ENCODE peak calls at places on chromosomes 6 and 20, in seven cellular contexts. One of them, this sample, is unnamed.
A peak's percentile ranks its signal among the peaks of the same experiment; 100 is the strongest.

GRCh38 chr20:24109008-24109407 is 120.4 kb upstream of the GGTLC1 start:
- DNase-seq in IMR-90: no peak
- DNase-seq in thyroid gland: no peak
- DNase-seq in MM.1S: no peak
- DNase-seq in keratinocyte: no peak
- DNase-seq in mucosa of descending colon: no peak
- DNase-seq in body of pancreas: no peak
- DNase-seq in this sample: no peak

GRCh38 chr20:38609828-38610227 is 8.2 kb downstream of the ARHGAP40 start:
- DNase-seq in mucosa of descending colon: no peak
- DNase-seq in IMR-90: no peak
- DNase-seq in body of pancreas: no peak
- DNase-seq in MM.1S: no peak
- DNase-seq in thyroid gland: no peak
- DNase-seq in keratinocyte: no peak
- DNase-seq in this sample: no peak

GRCh38 chr6:89134723-89135122 is 11.1 kb upstream of the PM20D2 start:
- DNase-seq in MM.1S: no peak
- DNase-seq in mucosa of descending colon: no peak
- DNase-seq in IMR-90: no peak
- DNase-seq in keratinocyte: no peak
- DNase-seq in thyroid gland: no peak
- DNase-seq in body of pancreas: no peak
- DNase-seq in this sample: no peak

GRCh38 chr6:22621701-22622100 is 52.3 kb downstream of the HDGFL1 start:
- DNase-seq in MM.1S: no peak
- DNase-seq in keratinocyte: no peak
- DNase-seq in IMR-90: no peak
- DNase-seq in thyroid gland: no peak
- DNase-seq in mucosa of descending colon: no peak
- DNase-seq in body of pancreas: no peak
- DNase-seq in this sample: no peak

GRCh38 chr6:157222201-157222981 is 100.9 kb downstream of the TMEM242 start:
- DNase-seq in keratinocyte: no peak
- DNase-seq in body of pancreas: no peak
- DNase-seq in thyroid gland: no peak
- DNase-seq in mucosa of descending colon: no peak
- DNase-seq in IMR-90: no peak
- DNase-seq in MM.1S: no peak
- DNase-seq in this sample: no peak

GRCh38 chr6:157644043-157644810 is 178.8 kb upstream of the SNX9 start:
- DNase-seq in keratinocyte: no peak
- DNase-seq in thyroid gland: peak; percentile 49
- DNase-seq in MM.1S: no peak
- DNase-seq in IMR-90: no peak
- DNase-seq in mucosa of descending colon: no peak
- DNase-seq in body of pancreas: no peak
- DNase-seq in this sample: no peak

GRCh38 chr6:30206799-30207618 is 6.2 kb downstream of the TRIM26 start:
- DNase-seq in thyroid gland: peak; percentile 75
- DNase-seq in keratinocyte: no peak
- DNase-seq in IMR-90: peak; percentile 20
- DNase-seq in MM.1S: no peak
- DNase-seq in mucosa of descending colon: peak; percentile 26
- DNase-seq in body of pancreas: peak; percentile 23
- DNase-seq in this sample: peak; percentile 68

GRCh38 chr6:123838612-123839279 is 35.1 kb downstream of the NKAIN2 start:
- DNase-seq in MM.1S: no peak
- DNase-seq in keratinocyte: no peak
- DNase-seq in mucosa of descending colon: no peak
- DNase-seq in IMR-90: no peak
- DNase-seq in thyroid gland: peak; percentile 2
- DNase-seq in body of pancreas: no peak
- DNase-seq in this sample: no peak

GRCh38 chr6:62400521-62401259 is 114.7 kb upstream of the KHDRBS2 start:
- DNase-seq in MM.1S: no peak
- DNase-seq in keratinocyte: no peak
- DNase-seq in mucosa of descending colon: no peak
- DNase-seq in IMR-90: no peak
- DNase-seq in body of pancreas: no peak
- DNase-seq in thyroid gland: no peak
- DNase-seq in this sample: no peak

GRCh38 chr6:145783796-145784195 is 30.8 kb downstream of the FBXO30 start:
- DNase-seq in keratinocyte: no peak
- DNase-seq in body of pancreas: no peak
- DNase-seq in IMR-90: no peak
- DNase-seq in MM.1S: no peak
- DNase-seq in thyroid gland: no peak
- DNase-seq in mucosa of descending colon: no peak
- DNase-seq in this sample: no peak

GRCh38 chr20:47360489-47361267 is 4.2 kb upstream of the ZMYND8 start:
- DNase-seq in keratinocyte: no peak
- DNase-seq in mucosa of descending colon: peak; percentile 76
- DNase-seq in MM.1S: no peak
- DNase-seq in body of pancreas: peak; percentile 83
- DNase-seq in thyroid gland: peak; percentile 93
- DNase-seq in IMR-90: peak; percentile 98
- DNase-seq in this sample: peak; percentile 95

GRCh38 chr6:148343028-148343374 is 363 bp downstream of the SASH1 start:
- DNase-seq in IMR-90: no peak
- DNase-seq in body of pancreas: no peak
- DNase-seq in MM.1S: no peak
- DNase-seq in thyroid gland: peak; percentile 40
- DNase-seq in mucosa of descending colon: peak; percentile 32
- DNase-seq in keratinocyte: no peak
- DNase-seq in this sample: no peak

GRCh38 chr20:63473555-63474449 is 1.3 kb upstream of the KCNQ2 start:
- DNase-seq in thyroid gland: no peak
- DNase-seq in mucosa of descending colon: no peak
- DNase-seq in body of pancreas: no peak
- DNase-seq in keratinocyte: no peak
- DNase-seq in MM.1S: no peak
- DNase-seq in IMR-90: no peak
- DNase-seq in this sample: no peak

GRCh38 chr6:136958168-136958567 is 36.1 kb downstream of the SLC35D3 start:
- DNase-seq in body of pancreas: no peak
- DNase-seq in thyroid gland: no peak
- DNase-seq in MM.1S: no peak
- DNase-seq in keratinocyte: no peak
- DNase-seq in IMR-90: no peak
- DNase-seq in mucosa of descending colon: no peak
- DNase-seq in this sample: no peak

GRCh38 chr20:51802170-51802745 is at the start of gene SALL4:
- DNase-seq in IMR-90: no peak
- DNase-seq in body of pancreas: peak; percentile 57
- DNase-seq in keratinocyte: no peak
- DNase-seq in thyroid gland: no peak
- DNase-seq in MM.1S: no peak
- DNase-seq in mucosa of descending colon: no peak
- DNase-seq in this sample: peak; percentile 19

GRCh38 chr6:165686966-165687365 is 23.9 kb upstream of the PDE10A start:
- DNase-seq in mucosa of descending colon: no peak
- DNase-seq in keratinocyte: no peak
- DNase-seq in thyroid gland: no peak
- DNase-seq in MM.1S: no peak
- DNase-seq in IMR-90: no peak
- DNase-seq in body of pancreas: no peak
- DNase-seq in this sample: no peak

GRCh38 chr20:53655909-53656652 is 62.4 kb upstream of the ZNF217 start:
- DNase-seq in body of pancreas: no peak
- DNase-seq in thyroid gland: no peak
- DNase-seq in IMR-90: peak; percentile 65
- DNase-seq in MM.1S: peak; percentile 43
- DNase-seq in mucosa of descending colon: no peak
- DNase-seq in keratinocyte: no peak
- DNase-seq in this sample: peak; percentile 29

GRCh38 chr6:45759134-45759849 is 256.4 kb downstream of the CLIC5 start:
- DNase-seq in body of pancreas: no peak
- DNase-seq in keratinocyte: no peak
- DNase-seq in thyroid gland: no peak
- DNase-seq in mucosa of descending colon: no peak
- DNase-seq in IMR-90: no peak
- DNase-seq in MM.1S: no peak
- DNase-seq in this sample: no peak

GRCh38 chr6:43738267-43738676 is 31.7 kb upstream of the VEGFA start:
- DNase-seq in mucosa of descending colon: no peak
- DNase-seq in keratinocyte: no peak
- DNase-seq in MM.1S: no peak
- DNase-seq in body of pancreas: no peak
- DNase-seq in IMR-90: no peak
- DNase-seq in thyroid gland: no peak
- DNase-seq in this sample: no peak

GRCh38 chr6:79076160-79076559 is 1.9 kb downstream of the PHIP start:
- DNase-seq in thyroid gland: no peak
- DNase-seq in body of pancreas: no peak
- DNase-seq in MM.1S: no peak
- DNase-seq in mucosa of descending colon: peak; percentile 16
- DNase-seq in IMR-90: peak; percentile 5
- DNase-seq in keratinocyte: no peak
- DNase-seq in this sample: peak; percentile 14
- H3K4me3 ChIP-seq in thyroid gland: peak overlapping the region; percentile 48
- H3K4me3 ChIP-seq in body of pancreas: no peak overlapping the region
- H3K4me3 ChIP-seq in MM.1S: peak overlapping the region; percentile 68
- H3K4me3 ChIP-seq in mucosa of descending colon: no peak overlapping the region
- H3K4me3 ChIP-seq in IMR-90: peak overlapping the region; percentile 48
- H3K4me3 ChIP-seq in keratinocyte: peak overlapping the region; percentile 91
- H3K4me3 ChIP-seq in this sample: peak overlapping the region; percentile 79

GRCh38 chr6:108163644-108164536 is 1.9 kb upstream of the NR2E1 start:
- DNase-seq in keratinocyte: no peak
- DNase-seq in thyroid gland: no peak
- DNase-seq in IMR-90: no peak
- DNase-seq in mucosa of descending colon: no peak
- DNase-seq in body of pancreas: no peak
- DNase-seq in MM.1S: no peak
- DNase-seq in this sample: no peak

GRCh38 chr6:108164815-108165706 is 761 bp upstream of the NR2E1 start:
- DNase-seq in mucosa of descending colon: no peak
- DNase-seq in IMR-90: no peak
- DNase-seq in keratinocyte: no peak
- DNase-seq in MM.1S: no peak
- DNase-seq in body of pancreas: no peak
- DNase-seq in thyroid gland: no peak
- DNase-seq in this sample: no peak

GRCh38 chr6:108161724-108162282 is 4.0 kb upstream of the NR2E1 start:
- DNase-seq in thyroid gland: no peak
- DNase-seq in IMR-90: no peak
- DNase-seq in mucosa of descending colon: no peak
- DNase-seq in MM.1S: no peak
- DNase-seq in keratinocyte: no peak
- DNase-seq in body of pancreas: no peak
- DNase-seq in this sample: no peak

GRCh38 chr6:108164537-108164814 is 1.3 kb upstream of the NR2E1 start:
- DNase-seq in MM.1S: no peak
- DNase-seq in keratinocyte: no peak
- DNase-seq in mucosa of descending colon: no peak
- DNase-seq in thyroid gland: no peak
- DNase-seq in body of pancreas: no peak
- DNase-seq in IMR-90: no peak
- DNase-seq in this sample: no peak

GRCh38 chr6:108163267-108163643 is 2.6 kb upstream of the NR2E1 start:
- DNase-seq in body of pancreas: no peak
- DNase-seq in IMR-90: no peak
- DNase-seq in mucosa of descending colon: no peak
- DNase-seq in thyroid gland: no peak
- DNase-seq in keratinocyte: peak; percentile 52
- DNase-seq in MM.1S: no peak
- DNase-seq in this sample: no peak
- TF ChIP-seq CTCF in body of pancreas: no peak
- TF ChIP-seq CTCF in IMR-90: no peak
- TF ChIP-seq CTCF in mucosa of descending colon: no peak
- TF ChIP-seq CTCF in thyroid gland: no peak
- TF ChIP-seq CTCF in keratinocyte: peak; percentile 42
- TF ChIP-seq CTCF in MM.1S: no peak
- TF ChIP-seq CTCF in this sample: no peak

GRCh38 chr20:21507275-21508229 is 6.3 kb downstream of the NKX2-2 start:
- DNase-seq in keratinocyte: no peak
- DNase-seq in mucosa of descending colon: no peak
- DNase-seq in MM.1S: no peak
- DNase-seq in IMR-90: no peak
- DNase-seq in thyroid gland: no peak
- DNase-seq in body of pancreas: no peak
- DNase-seq in this sample: no peak

GRCh38 chr20:21505810-21506530 is 7.9 kb downstream of the NKX2-2 start:
- DNase-seq in IMR-90: peak; percentile 20
- DNase-seq in thyroid gland: peak; percentile 57
- DNase-seq in MM.1S: peak; percentile 66
- DNase-seq in mucosa of descending colon: peak; percentile 63
- DNase-seq in body of pancreas: peak; percentile 57
- DNase-seq in keratinocyte: no peak
- DNase-seq in this sample: peak; percentile 51

GRCh38 chr20:21504323-21504722 is 9.5 kb downstream of the NKX2-2 start:
- DNase-seq in thyroid gland: no peak
- DNase-seq in body of pancreas: no peak
- DNase-seq in MM.1S: no peak
- DNase-seq in IMR-90: no peak
- DNase-seq in keratinocyte: no peak
- DNase-seq in mucosa of descending colon: no peak
- DNase-seq in this sample: no peak

GRCh38 chr20:21503345-21503744 is 10.5 kb downstream of the NKX2-2 start:
- DNase-seq in mucosa of descending colon: no peak
- DNase-seq in body of pancreas: no peak
- DNase-seq in MM.1S: peak; percentile 96
- DNase-seq in thyroid gland: no peak
- DNase-seq in IMR-90: peak; percentile 14
- DNase-seq in keratinocyte: no peak
- DNase-seq in this sample: no peak

DNA sequence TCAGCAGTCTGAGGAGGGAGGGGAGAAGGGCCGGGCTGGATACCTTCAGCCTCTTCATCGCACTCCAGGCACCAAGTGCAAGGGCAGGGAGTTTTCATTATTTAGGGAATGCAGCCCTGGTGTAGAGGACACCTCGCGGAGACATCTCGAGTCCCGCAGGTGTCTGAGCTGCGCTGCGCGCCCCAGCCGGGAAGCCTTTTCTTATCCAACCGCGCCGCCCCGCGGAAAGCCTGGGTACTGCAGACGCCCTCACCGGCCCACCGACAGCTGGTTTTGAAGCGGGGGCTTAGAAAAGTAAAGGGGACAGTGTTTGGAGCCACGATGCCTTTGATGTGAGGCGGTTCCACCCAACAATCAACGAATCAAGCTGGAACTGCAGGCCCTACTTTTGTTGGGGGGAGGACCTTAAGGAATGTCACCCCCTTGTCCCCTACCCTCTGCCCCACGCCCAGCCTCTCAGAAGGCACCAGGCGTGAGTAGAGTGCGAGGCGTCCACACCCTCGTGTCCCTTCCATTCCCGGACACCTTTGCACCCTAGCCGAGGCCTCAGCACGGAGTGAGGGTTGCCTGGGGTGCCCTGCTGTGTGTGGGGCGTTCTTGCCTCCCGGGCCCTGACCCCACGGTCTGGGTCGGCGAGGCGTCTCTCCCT is 8.6 kb downstream of the NKX2-2 start:
- DNase-seq in thyroid gland: peak; percentile 75
- DNase-seq in keratinocyte: no peak
- DNase-seq in mucosa of descending colon: peak; percentile 80
- DNase-seq in IMR-90: peak; percentile 22
- DNase-seq in body of pancreas: peak; percentile 78
- DNase-seq in MM.1S: peak; percentile 54
- DNase-seq in this sample: peak; percentile 71
- H3K4me3 ChIP-seq in thyroid gland: peak overlapping the region; percentile 27
- H3K4me3 ChIP-seq in keratinocyte: peak overlapping the region; percentile 48
- H3K4me3 ChIP-seq in mucosa of descending colon: no peak overlapping the region
- H3K4me3 ChIP-seq in IMR-90: no peak overlapping the region
- H3K4me3 ChIP-seq in body of pancreas: no peak overlapping the region
- H3K4me3 ChIP-seq in MM.1S: peak overlapping the region; percentile 65
- H3K4me3 ChIP-seq in this sample: peak overlapping the region; percentile 36

GRCh38 chr6:42079941-42080464 is 29.7 kb downstream of the TAF8 start:
- DNase-seq in MM.1S: no peak
- DNase-seq in IMR-90: no peak
- DNase-seq in thyroid gland: peak; percentile 60
- DNase-seq in body of pancreas: no peak
- DNase-seq in mucosa of descending colon: no peak
- DNase-seq in keratinocyte: no peak
- DNase-seq in this sample: no peak
- TF ChIP-seq CTCF in MM.1S: no peak
- TF ChIP-seq CTCF in IMR-90: no peak
- TF ChIP-seq CTCF in thyroid gland: no peak
- TF ChIP-seq CTCF in body of pancreas: no peak
- TF ChIP-seq CTCF in mucosa of descending colon: no peak
- TF ChIP-seq CTCF in keratinocyte: no peak
- TF ChIP-seq CTCF in this sample: no peak

This sample was measured in foreskin fibroblast.